ENCODE peak calls at places on chromosomes 16 and 17, in ten cellular contexts. One of them, this sample, is unnamed.

GRCh38 chr17:64024781-64025731 is 4.6 kb upstream of the ICAM2 start:
- DNase-seq in CD8-positive, alpha-beta memory T cell: peak; percentile 43
- DNase-seq in EL: peak; percentile 48
- DNase-seq in Karpas-422: no peak
- DNase-seq in ovary: peak; percentile 37
- DNase-seq in stimulated activated naive CD4-positive, alpha-beta T cell: peak; percentile 77
- DNase-seq in HTR-8/SVneo: no peak
- DNase-seq in WTC11: no peak
- DNase-seq in T-helper 1 cell: peak; percentile 57
- DNase-seq in IMR-90: peak; percentile 37
- DNase-seq in this sample: peak; percentile 52

GRCh38 chr17:79041041-79041570 is 17.1 kb downstream of the C1QTNF1 start:
- DNase-seq in T-helper 1 cell: no peak
- DNase-seq in stimulated activated naive CD4-positive, alpha-beta T cell: no peak
- DNase-seq in IMR-90: no peak
- DNase-seq in WTC11: no peak
- DNase-seq in CD8-positive, alpha-beta memory T cell: no peak
- DNase-seq in Karpas-422: no peak
- DNase-seq in EL: no peak
- DNase-seq in HTR-8/SVneo: no peak
- DNase-seq in ovary: no peak
- DNase-seq in this sample: no peak

GRCh38 chr16:88724855-88725555 is 18.7 kb downstream of the CTU2 start:
- DNase-seq in Karpas-422: no peak
- DNase-seq in ovary: no peak
- DNase-seq in CD8-positive, alpha-beta memory T cell: no peak
- DNase-seq in EL: no peak
- DNase-seq in WTC11: no peak
- DNase-seq in HTR-8/SVneo: no peak
- DNase-seq in IMR-90: no peak
- DNase-seq in stimulated activated naive CD4-positive, alpha-beta T cell: no peak
- DNase-seq in T-helper 1 cell: no peak
- DNase-seq in this sample: no peak

GRCh38 chr17:6239237-6239798 is 169.1 kb downstream of the WSCD1 start:
- DNase-seq in EL: no peak
- DNase-seq in Karpas-422: no peak
- DNase-seq in HTR-8/SVneo: no peak
- DNase-seq in ovary: no peak
- DNase-seq in T-helper 1 cell: no peak
- DNase-seq in CD8-positive, alpha-beta memory T cell: no peak
- DNase-seq in IMR-90: no peak
- DNase-seq in WTC11: no peak
- DNase-seq in stimulated activated naive CD4-positive, alpha-beta T cell: no peak
- DNase-seq in this sample: peak; percentile 51

GRCh38 chr16:10681310-10682308 is 13.1 kb downstream of the TEKT5 start:
- DNase-seq in EL: no peak
- DNase-seq in T-helper 1 cell: no peak
- DNase-seq in WTC11: no peak
- DNase-seq in stimulated activated naive CD4-positive, alpha-beta T cell: no peak
- DNase-seq in ovary: no peak
- DNase-seq in IMR-90: no peak
- DNase-seq in Karpas-422: no peak
- DNase-seq in CD8-positive, alpha-beta memory T cell: no peak
- DNase-seq in HTR-8/SVneo: no peak
- DNase-seq in this sample: no peak

GRCh38 chr17:1709971-1710806 is at the start of gene TLCD2:
- DNase-seq in HTR-8/SVneo: peak; percentile 79
- DNase-seq in EL: peak; percentile 77
- DNase-seq in T-helper 1 cell: no peak
- DNase-seq in stimulated activated naive CD4-positive, alpha-beta T cell: no peak
- DNase-seq in IMR-90: peak; percentile 65
- DNase-seq in ovary: peak; percentile 82
- DNase-seq in CD8-positive, alpha-beta memory T cell: no peak
- DNase-seq in WTC11: peak; percentile 73
- DNase-seq in Karpas-422: no peak
- DNase-seq in this sample: peak; percentile 77

GRCh38 chr17:7045492-7046126 is 1.7 kb upstream of the SLC16A11 start:
- DNase-seq in ovary: no peak
- DNase-seq in HTR-8/SVneo: peak; percentile 69
- DNase-seq in IMR-90: peak; percentile 87
- DNase-seq in EL: peak; percentile 73
- DNase-seq in T-helper 1 cell: peak; percentile 22
- DNase-seq in stimulated activated naive CD4-positive, alpha-beta T cell: no peak
- DNase-seq in Karpas-422: peak; percentile 82
- DNase-seq in CD8-positive, alpha-beta memory T cell: peak; percentile 64
- DNase-seq in WTC11: no peak
- DNase-seq in this sample: peak; percentile 85

GRCh38 chr17:40063034-40063765 is 435 bp downstream of the THRA start:
- DNase-seq in Karpas-422: peak; percentile 72
- DNase-seq in CD8-positive, alpha-beta memory T cell: no peak
- DNase-seq in WTC11: peak; percentile 59
- DNase-seq in ovary: peak; percentile 41
- DNase-seq in stimulated activated naive CD4-positive, alpha-beta T cell: no peak
- DNase-seq in IMR-90: no peak
- DNase-seq in EL: no peak
- DNase-seq in HTR-8/SVneo: no peak
- DNase-seq in T-helper 1 cell: peak; percentile 14
- DNase-seq in this sample: peak; percentile 31

GRCh38 chr16:84759061-84759460 is 59.3 kb downstream of the USP10 start:
- DNase-seq in WTC11: no peak
- DNase-seq in Karpas-422: no peak
- DNase-seq in IMR-90: peak; percentile 72
- DNase-seq in stimulated activated naive CD4-positive, alpha-beta T cell: no peak
- DNase-seq in ovary: no peak
- DNase-seq in HTR-8/SVneo: no peak
- DNase-seq in T-helper 1 cell: peak; percentile 41
- DNase-seq in EL: no peak
- DNase-seq in CD8-positive, alpha-beta memory T cell: peak; percentile 51
- DNase-seq in this sample: no peak

GRCh38 chr16:86931410-86931941 is 353.1 kb downstream of the FOXL1 start:
- DNase-seq in stimulated activated naive CD4-positive, alpha-beta T cell: no peak
- DNase-seq in ovary: peak; percentile 22
- DNase-seq in WTC11: no peak
- DNase-seq in IMR-90: peak; percentile 89
- DNase-seq in HTR-8/SVneo: peak; percentile 60
- DNase-seq in Karpas-422: no peak
- DNase-seq in T-helper 1 cell: no peak
- DNase-seq in EL: peak; percentile 77
- DNase-seq in CD8-positive, alpha-beta memory T cell: no peak
- DNase-seq in this sample: peak; percentile 54

GRCh38 chr16:83308414-83308813 is 499.4 kb upstream of the HSBP1 start:
- DNase-seq in HTR-8/SVneo: no peak
- DNase-seq in ovary: no peak
- DNase-seq in IMR-90: peak; percentile 31
- DNase-seq in CD8-positive, alpha-beta memory T cell: no peak
- DNase-seq in stimulated activated naive CD4-positive, alpha-beta T cell: no peak
- DNase-seq in WTC11: no peak
- DNase-seq in Karpas-422: no peak
- DNase-seq in EL: no peak
- DNase-seq in T-helper 1 cell: no peak
- DNase-seq in this sample: no peak

GRCh38 chr17:54948380-54948779 is 20.1 kb downstream of the COX11 start:
- DNase-seq in WTC11: no peak
- DNase-seq in HTR-8/SVneo: peak; percentile 64
- DNase-seq in stimulated activated naive CD4-positive, alpha-beta T cell: no peak
- DNase-seq in ovary: no peak
- DNase-seq in T-helper 1 cell: no peak
- DNase-seq in IMR-90: peak; percentile 98
- DNase-seq in EL: peak; percentile 95
- DNase-seq in Karpas-422: no peak
- DNase-seq in CD8-positive, alpha-beta memory T cell: no peak
- DNase-seq in this sample: peak; percentile 72

GRCh38 chr17:8048236-8048635 is 9.4 kb downstream of the ALOX15B start:
- DNase-seq in T-helper 1 cell: no peak
- DNase-seq in stimulated activated naive CD4-positive, alpha-beta T cell: no peak
- DNase-seq in WTC11: no peak
- DNase-seq in Karpas-422: no peak
- DNase-seq in ovary: no peak
- DNase-seq in IMR-90: no peak
- DNase-seq in CD8-positive, alpha-beta memory T cell: no peak
- DNase-seq in HTR-8/SVneo: no peak
- DNase-seq in EL: no peak
- DNase-seq in this sample: no peak

GRCh38 chr17:28324272-28324745 is 5.3 kb downstream of the TMEM97 start:
- DNase-seq in IMR-90: no peak
- DNase-seq in WTC11: no peak
- DNase-seq in EL: no peak
- DNase-seq in stimulated activated naive CD4-positive, alpha-beta T cell: no peak
- DNase-seq in T-helper 1 cell: no peak
- DNase-seq in HTR-8/SVneo: no peak
- DNase-seq in CD8-positive, alpha-beta memory T cell: no peak
- DNase-seq in Karpas-422: no peak
- DNase-seq in ovary: no peak
- DNase-seq in this sample: no peak

GRCh38 chr17:1742371-1743093 is at the start of gene SERPINF2:
- DNase-seq in ovary: no peak
- DNase-seq in Karpas-422: peak; percentile 39
- DNase-seq in HTR-8/SVneo: no peak
- DNase-seq in CD8-positive, alpha-beta memory T cell: no peak
- DNase-seq in stimulated activated naive CD4-positive, alpha-beta T cell: no peak
- DNase-seq in EL: no peak
- DNase-seq in IMR-90: no peak
- DNase-seq in WTC11: no peak
- DNase-seq in T-helper 1 cell: no peak
- DNase-seq in this sample: no peak

GRCh38 chr17:67043283-67043682 is 1.1 kb upstream of the CACNG1 start:
- DNase-seq in CD8-positive, alpha-beta memory T cell: no peak
- DNase-seq in Karpas-422: no peak
- DNase-seq in ovary: no peak
- DNase-seq in T-helper 1 cell: no peak
- DNase-seq in stimulated activated naive CD4-positive, alpha-beta T cell: no peak
- DNase-seq in WTC11: no peak
- DNase-seq in IMR-90: no peak
- DNase-seq in EL: no peak
- DNase-seq in HTR-8/SVneo: no peak
- DNase-seq in this sample: no peak

GRCh38 chr17:6384481-6384880 is 50.4 kb downstream of the AIPL1 start:
- DNase-seq in EL: no peak
- DNase-seq in ovary: no peak
- DNase-seq in T-helper 1 cell: no peak
- DNase-seq in stimulated activated naive CD4-positive, alpha-beta T cell: no peak
- DNase-seq in HTR-8/SVneo: no peak
- DNase-seq in CD8-positive, alpha-beta memory T cell: no peak
- DNase-seq in Karpas-422: no peak
- DNase-seq in WTC11: no peak
- DNase-seq in IMR-90: no peak
- DNase-seq in this sample: no peak

GRCh38 chr16:15874745-15875314 is 13.6 kb downstream of the CEP20 start:
- DNase-seq in T-helper 1 cell: no peak
- DNase-seq in WTC11: peak; percentile 58
- DNase-seq in stimulated activated naive CD4-positive, alpha-beta T cell: no peak
- DNase-seq in CD8-positive, alpha-beta memory T cell: no peak
- DNase-seq in ovary: peak; percentile 57
- DNase-seq in IMR-90: peak; percentile 80
- DNase-seq in EL: peak; percentile 56
- DNase-seq in HTR-8/SVneo: peak; percentile 63
- DNase-seq in Karpas-422: peak; percentile 64
- DNase-seq in this sample: peak; percentile 78

GRCh38 chr17:64171041-64171440 is 41.1 kb upstream of the ERN1 start:
- DNase-seq in EL: peak; percentile 29
- DNase-seq in IMR-90: no peak
- DNase-seq in CD8-positive, alpha-beta memory T cell: no peak
- DNase-seq in ovary: no peak
- DNase-seq in HTR-8/SVneo: no peak
- DNase-seq in T-helper 1 cell: no peak
- DNase-seq in Karpas-422: no peak
- DNase-seq in stimulated activated naive CD4-positive, alpha-beta T cell: no peak
- DNase-seq in WTC11: no peak
- DNase-seq in this sample: peak; percentile 86

GRCh38 chr16:1639282-1639681 is 27.1 kb downstream of the CRAMP1 start:
- DNase-seq in Karpas-422: peak; percentile 60
- DNase-seq in IMR-90: no peak
- DNase-seq in WTC11: no peak
- DNase-seq in stimulated activated naive CD4-positive, alpha-beta T cell: no peak
- DNase-seq in HTR-8/SVneo: no peak
- DNase-seq in ovary: no peak
- DNase-seq in EL: no peak
- DNase-seq in T-helper 1 cell: no peak
- DNase-seq in CD8-positive, alpha-beta memory T cell: no peak
- DNase-seq in this sample: no peak

GRCh38 chr17:58332720-58333395 is 4.3 kb upstream of the TSPOAP1 start:
- DNase-seq in EL: no peak
- DNase-seq in HTR-8/SVneo: no peak
- DNase-seq in CD8-positive, alpha-beta memory T cell: peak; percentile 56
- DNase-seq in ovary: peak; percentile 11
- DNase-seq in Karpas-422: peak; percentile 94
- DNase-seq in IMR-90: no peak
- DNase-seq in stimulated activated naive CD4-positive, alpha-beta T cell: no peak
- DNase-seq in WTC11: peak; percentile 6
- DNase-seq in T-helper 1 cell: no peak
- DNase-seq in this sample: no peak

GRCh38 chr16:86578056-86578455 is 293 bp upstream of the FOXL1 start:
- DNase-seq in EL: peak; percentile 93
- DNase-seq in WTC11: no peak
- DNase-seq in T-helper 1 cell: no peak
- DNase-seq in IMR-90: peak; percentile 99
- DNase-seq in Karpas-422: no peak
- DNase-seq in CD8-positive, alpha-beta memory T cell: no peak
- DNase-seq in HTR-8/SVneo: no peak
- DNase-seq in ovary: no peak
- DNase-seq in stimulated activated naive CD4-positive, alpha-beta T cell: no peak
- DNase-seq in this sample: no peak

This sample was measured in epithelial cell of esophagus.